ENCODE peak calls at places on chromosomes 11 and 22, in four cellular contexts. V is keratinocyte, R is HFF-Myc, T is H1. K is an unnamed sample.

GRCh38 chr11:120525285-120526085 is 13.9 kb downstream of the GRIK4 start:
- DNase-seq in V (no peak), R (no peak), T (no peak), K (peak)

GRCh38 chr11:6390718-6391547 is 659 bp downstream of the SMPD1 start:
- DNase-seq in V (no peak), R (no peak), T (no peak), K (no peak)

GRCh38 chr11:108857382-108857781 is 192.5 kb downstream of the DDX10 start:
- DNase-seq in V (no peak), R (no peak), T (no peak), K (peak)

GRCh38 chr11:82864268-82864667 is 36.0 kb downstream of the PRCP start:
- DNase-seq in V (no peak), R (peak), T (no peak), K (peak)

GRCh38 chr11:58788355-58789023 is 56.0 kb downstream of the GLYATL2 start:
- DNase-seq in V (peak), R (peak), T (peak), K (peak)

GRCh38 chr11:28759311-28759710 is 651.1 kb downstream of the METTL15 start:
- DNase-seq in V (no peak), R (no peak), T (no peak), K (no peak)

GRCh38 chr11:105786766-105787165 is 176.9 kb downstream of the GRIA4 start:
- DNase-seq in V (no peak), R (no peak), T (no peak), K (no peak)

GRCh38 chr11:25527841-25528240 is 804.1 kb upstream of the ANO3 start:
- DNase-seq in V (no peak), R (no peak), T (no peak), K (peak)

GRCh38 chr11:75781831-75782230 is 13.3 kb downstream of the DGAT2 start:
- DNase-seq in V (no peak), R (no peak), T (no peak), K (no peak)

GRCh38 chr11:15818132-15818842 is 538.1 kb downstream of the SOX6 start:
- DNase-seq in V (no peak), R (no peak), T (no peak), K (no peak)

GRCh38 chr11:62980133-62980760 is 4.5 kb downstream of the SLC22A6 start:
- DNase-seq in V (no peak), R (no peak), T (no peak), K (no peak)

GRCh38 chr11:62983536-62984199 is 1.1 kb downstream of the SLC22A6 start:
- DNase-seq in V (no peak), R (no peak), T (no peak), K (no peak)

GRCh38 chr11:62984451-62984991 is at the start of gene SLC22A6:
- DNase-seq in V (no peak), R (no peak), T (no peak), K (no peak)

GRCh38 chr11:62985351-62985750 is 584 bp upstream of the SLC22A6 start:
- DNase-seq in V (no peak), R (no peak), T (no peak), K (no peak)

DNA sequence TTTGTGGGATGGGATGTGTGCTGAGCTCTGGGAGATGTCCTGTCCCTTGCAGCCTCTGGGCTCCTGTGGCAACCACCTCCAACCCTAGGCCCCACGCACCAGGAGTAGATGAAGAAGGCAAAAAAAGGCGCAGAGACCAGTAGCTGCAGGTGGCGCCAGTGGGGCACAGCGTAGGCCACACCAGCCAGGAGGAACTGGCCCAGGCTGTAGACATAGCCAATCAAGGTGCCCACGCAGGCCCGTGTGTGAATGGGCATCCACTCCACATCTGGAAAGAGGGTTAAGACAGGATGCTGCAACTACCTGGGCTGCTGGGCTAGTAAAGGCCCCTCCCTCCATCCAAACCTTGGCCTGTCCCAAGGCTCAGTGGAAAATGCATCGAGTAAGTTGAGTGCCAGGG is 3.0 kb downstream of the SLC22A6 start:
- DNase-seq in V (no peak), R (no peak), T (peak), K (no peak)
- TF ChIP-seq CTCF in V (no peak), R (no peak), T (peak), K (no peak)

GRCh38 chr22:19232620-19233019 is 54.1 kb upstream of the SLC25A1 start:
- DNase-seq in V (no peak), R (no peak), T (no peak), K (peak)

GRCh38 chr22:19235874-19236273 is 55.6 kb downstream of the CLTCL1 start:
- DNase-seq in V (no peak), R (no peak), T (no peak), K (no peak)

GRCh38 chr22:19233189-19233661 is 54.7 kb upstream of the SLC25A1 start:
- DNase-seq in V (no peak), R (no peak), T (no peak), K (no peak)

GRCh38 chr22:19231986-19232385 is 53.5 kb upstream of the SLC25A1 start:
- DNase-seq in V (no peak), R (no peak), T (no peak), K (no peak)

DNA sequence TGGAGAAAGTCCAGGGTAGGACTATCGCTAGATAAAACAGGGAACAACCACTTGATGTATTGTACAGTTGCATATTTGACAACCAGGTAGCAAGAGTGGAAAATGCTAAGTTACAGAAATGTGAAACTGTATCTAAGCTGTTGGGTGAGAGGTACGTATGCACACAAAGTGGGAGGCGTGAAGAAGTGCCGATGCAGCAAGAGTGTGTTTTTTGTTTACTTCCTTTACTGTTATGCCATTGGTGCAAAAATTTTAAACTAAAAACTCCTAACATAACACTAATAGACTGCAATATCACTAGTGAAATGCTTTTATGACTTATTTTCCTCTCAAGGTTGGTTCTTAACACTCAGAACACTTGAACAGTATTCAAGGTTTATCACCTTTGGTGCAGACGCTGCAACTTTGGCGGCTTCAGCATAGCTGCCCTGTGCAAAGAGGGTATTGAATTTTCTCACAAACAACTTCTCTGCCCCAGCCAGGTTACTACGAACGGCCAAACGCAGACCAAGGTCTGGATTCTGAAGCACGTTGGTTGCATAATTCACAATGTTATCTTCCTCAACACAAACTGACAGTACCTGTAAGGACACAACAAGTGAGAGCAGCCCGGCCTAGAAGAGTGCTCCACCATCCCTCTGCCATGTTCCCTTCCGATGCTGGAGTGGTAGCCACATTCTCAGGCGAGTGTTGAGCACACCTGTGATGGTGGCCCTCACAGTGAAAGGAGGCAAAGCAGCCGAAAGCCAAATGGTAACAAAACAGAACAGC is 55.8 kb upstream of the SLC25A1 start:
- DNase-seq in V (no peak), R (no peak), T (no peak), K (no peak)
- H3K4me3 ChIP-seq in V (no peak), R (no peak), T (no peak), K (no peak)

DNA sequence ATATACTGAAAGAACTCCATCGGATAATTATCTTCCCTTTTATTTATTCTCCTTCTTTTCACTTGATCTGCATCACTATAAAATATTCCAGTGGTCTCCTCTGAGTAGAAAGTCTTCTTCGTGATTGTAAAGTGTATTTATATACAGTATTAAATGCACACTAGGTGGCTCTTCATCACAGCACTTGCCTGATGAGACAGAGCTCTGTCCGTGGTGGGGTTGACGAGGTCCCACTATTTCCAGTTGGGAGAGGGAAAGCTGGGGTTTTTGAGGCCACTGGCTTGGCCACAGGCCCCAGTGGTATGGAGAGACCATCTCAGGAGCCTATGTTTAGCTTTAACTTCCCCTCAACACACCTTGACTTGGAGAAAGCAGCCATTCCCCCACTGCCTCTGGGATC is 31.6 kb upstream of the ZBTB16 start:
- DNase-seq in V (no peak), R (no peak), T (no peak), K (no peak)
- TF ChIP-seq CTCF in V (no peak), R (no peak), T (no peak), K (no peak)

DNA sequence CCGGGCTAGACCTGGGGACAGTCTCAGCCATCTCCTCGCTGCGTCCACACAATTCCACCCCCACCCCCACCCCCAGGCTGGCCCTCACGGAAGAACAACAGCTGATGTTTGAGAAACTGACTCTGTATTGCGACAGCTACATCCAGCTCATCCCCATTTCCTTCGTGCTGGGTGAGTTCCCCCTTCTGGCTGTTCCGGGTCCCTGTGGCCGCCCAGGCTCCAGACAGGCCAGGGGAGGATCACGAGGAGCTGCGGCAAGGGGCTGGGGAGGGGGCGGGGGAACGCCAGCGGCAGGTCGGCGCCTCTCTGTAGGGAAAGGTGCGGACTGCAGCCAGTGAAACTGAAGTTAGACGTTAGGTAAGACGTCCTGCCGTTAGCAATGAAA is 4.9 kb downstream of the BEST1 start:
- DNase-seq in V (no peak), R (no peak), T (no peak), K (no peak)
- H3K4me3 ChIP-seq in V (no peak), R (peak), T (peak), K (no peak)

DNA sequence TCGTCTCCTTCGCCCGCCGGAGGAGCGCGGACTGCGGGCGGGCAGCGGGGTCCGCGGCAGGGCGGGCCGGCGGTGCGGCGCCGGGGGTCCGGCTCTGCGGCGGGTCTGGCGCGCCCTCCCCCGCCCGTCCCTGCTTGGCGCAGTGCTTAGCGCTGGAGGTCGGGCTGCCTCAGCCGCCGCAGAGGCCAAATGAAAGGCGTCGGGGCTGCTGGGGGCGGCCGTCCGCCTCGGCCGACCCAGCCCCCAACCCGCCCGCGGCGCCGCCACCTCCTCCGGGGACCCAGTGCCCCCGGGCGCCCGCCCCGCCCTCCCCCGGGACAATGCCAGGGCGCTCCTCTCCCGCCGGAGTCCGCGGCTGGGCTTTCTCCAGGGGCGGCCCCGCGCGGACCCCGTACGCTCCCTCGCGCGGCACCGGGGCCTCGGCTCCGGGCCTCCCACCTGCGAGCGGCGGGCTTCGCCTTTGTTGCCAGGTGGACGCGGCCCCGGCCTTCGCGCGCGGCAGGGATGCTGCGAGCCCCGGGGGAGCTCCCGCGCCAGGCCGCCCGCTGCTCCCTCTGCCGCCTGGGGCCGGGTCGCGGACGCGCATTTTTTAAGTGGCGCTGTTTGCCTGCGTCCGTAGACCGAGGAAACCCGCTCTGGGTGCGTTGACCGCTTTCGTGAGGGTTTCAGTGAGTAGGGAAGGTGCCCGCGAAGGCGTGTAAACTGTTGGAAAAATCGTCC is 575 bp downstream of the APLP2 start:
- DNase-seq in V (no peak), R (no peak), T (peak), K (no peak)
- TF ChIP-seq CTCF in V (no peak), R (no peak), T (no peak), K (peak)

GRCh38 chr22:24975125-24975640 is 22.7 kb downstream of the KIAA1671 start:
- DNase-seq in V (no peak), R (no peak), T (no peak), K (no peak)

GRCh38 chr22:24977370-24978230 is 25.1 kb downstream of the KIAA1671 start:
- DNase-seq in V (no peak), R (no peak), T (peak), K (no peak)

GRCh38 chr22:24973867-24974266 is 21.4 kb downstream of the KIAA1671 start:
- DNase-seq in V (no peak), R (no peak), T (no peak), K (no peak)

GRCh38 chr22:24976442-24977218 is 24.1 kb downstream of the KIAA1671 start:
- DNase-seq in V (no peak), R (no peak), T (no peak), K (no peak)

GRCh38 chr22:24975813-24976341 is 23.4 kb downstream of the KIAA1671 start:
- DNase-seq in V (no peak), R (no peak), T (no peak), K (no peak)
- H3K4me3 ChIP-seq in V (no peak), R (no peak), T (no peak), K (no peak)